ENCODE peak calls at places on chromosomes 4 and X, in six cellular contexts. T is AG04450, B is epithelial cell of proximal tubule, L is IMR-90, G is K562, M is hepatocyte. H is an unnamed sample.

GRCh38 chrX:84475596-84475995 is 26.7 kb downstream of the HDX start:
- DNase-seq in T (no peak), G (no peak), M (no peak), B (no peak), L (no peak), H (no peak)

GRCh38 chr4:52015366-52015765 is 4.8 kb downstream of the LRRC66 start:
- DNase-seq in M (peak), G (no peak), L (no peak), B (no peak), T (no peak), H (no peak)

GRCh38 chr4:138659041-138659565 is 356.5 kb upstream of the NOCT start:
- DNase-seq in T (no peak), L (no peak), G (no peak), M (no peak), B (no peak), H (no peak)

GRCh38 chr4:84379881-84380618 is 119.0 kb downstream of the NKX6-1 start:
- DNase-seq in B (peak), M (no peak), T (no peak), G (no peak), L (no peak), H (peak)

GRCh38 chrX:70453024-70453618 is 8.5 kb downstream of the DLG3 start:
- DNase-seq in L (no peak), G (no peak), B (no peak), M (no peak), T (no peak), H (no peak)

GRCh38 chr4:144787365-144788263 is 141.7 kb downstream of the HHIP start:
- DNase-seq in B (peak), M (peak), L (peak), G (peak), T (peak), H (no peak)

GRCh38 chr4:57410331-57411052 is 300.3 kb upstream of the IGFBP7 start:
- DNase-seq in T (no peak), B (no peak), L (no peak), M (peak), G (no peak), H (no peak)

GRCh38 chr4:14070289-14070880 is 442.9 kb upstream of the BOD1L1 start:
- DNase-seq in M (peak), B (no peak), G (no peak), L (no peak), T (no peak), H (no peak)

GRCh38 chrX:6226053-6226645 is 2.5 kb downstream of the NLGN4X start:
- DNase-seq in T (no peak), L (no peak), B (no peak), M (peak), G (no peak), H (no peak)

GRCh38 chr4:26275261-26275660 is 45.6 kb upstream of the RBPJ start:
- DNase-seq in G (no peak), M (no peak), B (no peak), T (no peak), L (no peak), H (no peak)

GRCh38 chr4:38930696-38931095 is 63.1 kb downstream of the FAM114A1 start:
- DNase-seq in L (no peak), B (no peak), G (no peak), T (no peak), M (no peak), H (no peak)

DNA sequence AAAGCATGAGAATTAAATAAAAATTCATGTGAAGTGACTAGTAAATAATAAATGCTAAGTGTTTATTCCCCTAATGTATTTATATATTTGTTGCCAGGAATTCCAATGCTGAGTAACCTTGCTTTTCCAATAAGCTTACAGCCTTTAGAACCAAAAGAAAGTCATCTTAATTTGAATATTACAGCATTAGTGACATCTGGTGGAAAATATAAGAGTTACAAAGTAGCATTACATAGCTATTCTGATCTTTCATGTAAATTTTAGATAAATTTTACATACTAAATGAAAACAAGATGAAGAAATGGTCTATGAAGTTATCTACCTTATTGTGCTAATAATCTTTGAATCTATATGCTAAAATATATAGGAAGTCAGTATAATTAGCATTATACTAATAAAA is 10.4 kb downstream of the MAD2L1 start:
- DNase-seq in M (peak), B (no peak), T (no peak), L (peak), G (no peak), H (no peak)
- H3K4me3 ChIP-seq in M (no peak), B (no peak), T (no peak), L (no peak), G (no peak), H (no peak)

GRCh38 chrX:24426921-24427746 is 38.0 kb upstream of the PDK3 start:
- DNase-seq in B (peak), T (no peak), L (no peak), M (peak), G (no peak), H (no peak)
- TF ChIP-seq CTCF in B (no peak), T (no peak), L (no peak), M (no peak), G (no peak), H (no peak)

DNA sequence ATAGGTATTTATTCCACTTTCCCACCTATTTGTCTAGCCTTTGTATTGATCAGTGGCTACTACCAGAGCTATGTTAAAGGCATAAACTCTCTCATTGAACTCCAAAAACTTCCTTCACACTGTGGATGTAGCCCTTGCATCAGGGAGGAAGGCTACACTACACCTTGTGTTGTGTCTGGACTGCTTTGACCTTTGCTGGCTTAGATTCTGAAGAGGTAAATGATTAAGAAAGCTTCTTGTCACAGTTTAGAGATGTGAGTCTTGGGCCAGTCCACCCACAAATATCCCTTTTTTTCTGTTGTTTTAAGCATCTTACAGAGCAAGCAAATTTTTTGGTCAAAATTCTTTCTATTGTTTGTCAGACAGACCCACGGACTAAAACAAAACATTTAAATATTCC is 1.9 kb downstream of the ENPEP start:
- DNase-seq in L (no peak), B (no peak), M (no peak), T (no peak), G (no peak), H (no peak)
- H3K4me3 ChIP-seq in L (no peak), B (peak), M (no peak), T (no peak), G (no peak), H (peak)

GRCh38 chr4:102503831-102504786 is 3.0 kb downstream of the NFKB1 start:
- DNase-seq in G (no peak), B (no peak), L (no peak), M (no peak), T (no peak), H (no peak)

GRCh38 chr4:102503301-102503746 is 2.2 kb downstream of the NFKB1 start:
- DNase-seq in B (no peak), G (peak), M (no peak), L (no peak), T (no peak), H (no peak)

GRCh38 chr4:102500371-102501175 is 586 bp upstream of the NFKB1 start:
- DNase-seq in M (peak), L (peak), T (no peak), B (peak), G (no peak), H (no peak)

GRCh38 chr4:102501176-102501634 is at the start of gene NFKB1:
- DNase-seq in G (peak), T (peak), M (peak), B (peak), L (peak), H (peak)

DNA sequence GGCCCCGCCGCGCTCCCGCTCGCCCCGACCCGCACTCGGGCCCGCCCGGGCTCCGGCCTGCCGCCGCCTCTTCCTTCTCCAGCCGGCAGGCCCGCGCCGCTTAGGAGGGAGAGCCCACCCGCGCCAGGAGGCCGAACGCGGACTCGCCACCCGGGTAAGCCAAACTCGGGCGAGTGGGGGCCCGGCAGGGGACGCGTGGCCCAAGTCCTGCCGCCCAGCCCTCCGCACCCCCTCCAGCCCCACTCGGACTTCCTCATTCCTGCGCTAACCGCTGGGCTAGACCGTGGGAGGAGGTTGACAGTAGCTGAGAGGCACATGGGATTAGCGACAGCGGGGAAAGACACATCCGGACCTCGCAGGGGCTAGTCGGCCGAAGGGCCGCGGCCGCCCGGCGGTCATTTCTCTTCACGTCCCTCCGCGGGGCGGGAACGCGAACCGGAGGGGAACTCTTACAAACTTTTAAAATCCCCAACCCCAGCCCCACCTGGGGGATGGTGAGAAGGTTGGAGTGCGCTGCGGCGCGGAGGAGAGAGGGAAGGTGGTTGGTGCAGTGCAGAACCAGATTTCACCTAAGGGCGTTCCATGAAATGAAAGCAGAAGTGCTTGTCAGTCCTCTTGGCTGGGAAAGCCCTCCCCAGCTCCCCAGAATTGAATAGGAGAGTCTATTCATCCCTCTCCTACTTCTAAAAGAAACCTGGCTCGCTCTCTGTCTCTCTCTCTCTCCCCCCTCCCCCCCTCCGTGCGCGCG is 650 bp downstream of the NFKB1 start:
- DNase-seq in T (no peak), M (peak), L (peak), B (peak), G (peak), H (peak)
- TF ChIP-seq CTCF in T (no peak), M (no peak), L (no peak), B (no peak), G (no peak), H (no peak)